ENCODE peak calls at places on chromosomes 3 and 15, in seven cellular contexts. C, K, S, F, A, U and B are unnamed samples.
A peak's percentile ranks its signal among the peaks of the same experiment; 100 is the strongest.

GRCh38 chr3:98782826-98783500 is 19.8 kb downstream of the ST3GAL6 start:
- DNase-seq in S (no peak), U (no peak), F (no peak), K (no peak), C (no peak), A (no peak), B (no peak)

GRCh38 chr3:33980252-33980651 is 181.8 kb downstream of the PDCD6IP start:
- DNase-seq in F (peak; percentile 94), U (peak; percentile 11), S (no peak), K (peak; percentile 5), A (no peak), C (peak; percentile 13), B (no peak)

GRCh38 chr3:149547954-149548728 is 73.6 kb downstream of the TM4SF4 start:
- DNase-seq in K (no peak), U (no peak), C (peak; percentile 81), A (no peak), S (peak; percentile 58), F (peak; percentile 95), B (peak; percentile 61)

GRCh38 chr3:149120051-149120972 is 9.1 kb upstream of the HPS3 start:
- DNase-seq in U (peak; percentile 45), F (peak; percentile 80), C (no peak), A (no peak), K (peak; percentile 48), S (no peak), B (no peak)

GRCh38 chr3:152707314-152707713 is 127.6 kb upstream of the P2RY1 start:
- DNase-seq in S (no peak), C (no peak), F (no peak), U (no peak), K (no peak), A (no peak), B (no peak)

GRCh38 chr3:141875893-141876380 is 506 bp upstream of the ATP1B3 start:
- DNase-seq in C (peak; percentile 70), F (peak; percentile 81), A (no peak), K (peak; percentile 64), S (peak; percentile 56), U (no peak), B (no peak)

GRCh38 chr3:128559486-128560225 is 66.7 kb upstream of the GATA2 start:
- DNase-seq in F (peak; percentile 37), A (no peak), S (peak; percentile 34), U (no peak), K (no peak), C (no peak), B (no peak)

GRCh38 chr3:146326875-146327543 is 76.1 kb upstream of the PLSCR4 start:
- DNase-seq in S (peak; percentile 47), A (no peak), K (peak; percentile 59), C (peak; percentile 65), U (no peak), F (peak; percentile 66), B (no peak)

GRCh38 chr3:20023663-20024417 is 11.8 kb upstream of the PP2D1 start:
- DNase-seq in C (peak; percentile 13), U (no peak), S (peak; percentile 67), K (no peak), A (no peak), F (no peak), B (no peak)

GRCh38 chr3:88433572-88433971 is 283.8 kb downstream of the C3orf38 start:
- DNase-seq in A (no peak), C (no peak), U (peak; percentile 35), S (no peak), K (no peak), F (no peak), B (no peak)

GRCh38 chr3:150775001-150775599 is 12.1 kb upstream of the SIAH2 start:
- DNase-seq in F (no peak), A (no peak), S (no peak), C (no peak), U (no peak), K (no peak), B (no peak)

GRCh38 chr3:101829066-101829830 is 20.1 kb upstream of the NFKBIZ start:
- DNase-seq in U (no peak), S (peak; percentile 42), F (no peak), A (no peak), C (peak; percentile 78), K (peak; percentile 72), B (peak; percentile 78)

GRCh38 chr15:25246641-25247417 is 192.0 kb downstream of the UBE3A start:
- DNase-seq in U (no peak), K (no peak), C (no peak), F (no peak), A (no peak), S (peak; percentile 19), B (peak; percentile 10)

GRCh38 chr3:17183951-17184550 is 299.3 kb downstream of the PLCL2 start:
- DNase-seq in S (no peak), C (no peak), A (no peak), U (no peak), K (no peak), F (peak; percentile 30), B (no peak)

GRCh38 chr3:17176757-17177156 is 292.0 kb downstream of the PLCL2 start:
- DNase-seq in S (no peak), K (no peak), U (no peak), F (no peak), C (no peak), A (no peak), B (no peak)

GRCh38 chr3:17182158-17182557 is 297.4 kb downstream of the PLCL2 start:
- DNase-seq in C (no peak), U (peak; percentile 73), A (no peak), K (no peak), F (no peak), S (no peak), B (no peak)

GRCh38 chr3:17179381-17180205 is 294.8 kb downstream of the PLCL2 start:
- DNase-seq in U (peak; percentile 56), F (no peak), K (no peak), S (no peak), C (no peak), A (no peak), B (no peak)

GRCh38 chr3:17181413-17181907 is 296.7 kb downstream of the PLCL2 start:
- DNase-seq in K (no peak), C (no peak), F (no peak), S (no peak), U (no peak), A (no peak), B (no peak)
- H3K9me3 ChIP-seq in K (no peaks in the 10 kb centered on the region), C (no peaks in the 10 kb centered on the region), F (no peaks in the 10 kb centered on the region), S (no peaks in the 10 kb centered on the region), U (no peaks in the 10 kb centered on the region), A (no peaks in the 10 kb centered on the region), B (no peaks in the 10 kb centered on the region)

GRCh38 chr15:82952156-82953081 is at the start of gene HOMER2:
- DNase-seq in C (peak; percentile 22), U (no peak), A (no peak), S (peak; percentile 85), F (no peak), K (no peak), B (no peak)
- TF ChIP-seq POLR2A in C (peak; percentile 35), U (no peak), A (no peak), S (no peak), F (peak; percentile 38), K (no peak), B (no peak)

GRCh38 chr3:10010546-10011465 is 15.4 kb upstream of the FANCD2 start:
- DNase-seq in S (peak; percentile 99), U (peak; percentile 37), F (peak; percentile 85), C (peak; percentile 98), K (peak; percentile 93), A (peak; percentile 82), B (peak; percentile 98)
- H3K27ac ChIP-seq in S (peak overlapping the region; percentile 79), U (no peak overlapping the region), F (peak overlapping the region; percentile 84), C (no peak overlapping the region), K (peak overlapping the region; percentile 73), A (peak overlapping the region; percentile 76), B (peak overlapping the region; percentile 84)

GRCh38 chr3:481680-482079 is 285.1 kb downstream of the CHL1 start:
- DNase-seq in C (no peak), K (no peak), S (no peak), F (no peak), U (no peak), A (no peak), B (no peak)
- H3K9me3 ChIP-seq in C (no peaks in the 10 kb centered on the region), K (no peaks in the 10 kb centered on the region), S (peaks cover 14% of the 10 kb centered on the region), F (no peaks in the 10 kb centered on the region), U (no peaks in the 10 kb centered on the region), A (no peaks in the 10 kb centered on the region), B (no peaks in the 10 kb centered on the region)

GRCh38 chr3:50268703-50269451 is at the start of gene SEMA3B:
- DNase-seq in C (peak; percentile 97), F (peak; percentile 73), A (no peak), S (peak; percentile 93), K (no peak), U (no peak), B (no peak)
- TF ChIP-seq POLR2A in C (peak; percentile 87), F (no peak), A (no peak), S (no peak), K (peak; percentile 48), U (no peak), B (no peak)

GRCh38 chr3:73762855-73763254 is 138.1 kb upstream of the PDZRN3 start:
- DNase-seq in A (no peak), K (no peak), S (no peak), C (no peak), F (no peak), U (no peak), B (no peak)

GRCh38 chr3:73753985-73754384 is 129.2 kb upstream of the PDZRN3 start:
- DNase-seq in S (peak; percentile 27), F (no peak), U (no peak), K (no peak), A (no peak), C (no peak), B (no peak)

GRCh38 chr3:73759290-73759689 is 134.5 kb upstream of the PDZRN3 start:
- DNase-seq in A (no peak), K (no peak), U (no peak), F (no peak), C (no peak), S (no peak), B (no peak)
- H3K27ac ChIP-seq in A (peak overlapping the region; percentile 40), K (peak overlapping the region; percentile 71), U (no peak overlapping the region), F (no peak overlapping the region), C (no peak overlapping the region), S (no peak overlapping the region), B (peak overlapping the region; percentile 81)

GRCh38 chr3:194323785-194324735 is 27.1 kb downstream of the CPN2 start:
- DNase-seq in C (peak; percentile 73), A (no peak), F (peak; percentile 91), K (no peak), S (no peak), U (no peak), B (peak; percentile 30)
- H3K9me3 ChIP-seq in C (no peaks in the 10 kb centered on the region), A (no peaks in the 10 kb centered on the region), F (no peaks in the 10 kb centered on the region), K (no peaks in the 10 kb centered on the region), S (peaks cover 5% of the 10 kb centered on the region), U (peaks cover 6% of the 10 kb centered on the region), B (peaks cover 5% of the 10 kb centered on the region)